ENCODE peak calls at places on chromosomes 11 and 22, in eight cellular contexts. I, W, A, P, U, M, V and C are unnamed samples. For H3K27me3, the result is how much of the 10 kb centered on the place peaks cover.

GRCh38 chr11:120883404-120884135 is 140.3 kb upstream of the TBCEL start:
- DNase-seq in I (no peak), W (no peak), A (no peak), P (no peak), U (peak), M (no peak), V (peak), C (no peak)

GRCh38 chr22:24325105-24325757 is 54.6 kb downstream of the SPECC1L start:
- DNase-seq in I (no peak), W (no peak), A (peak), P (peak), U (peak), M (peak), V (no peak), C (peak)

GRCh38 chr22:27299181-27300085 is 502.1 kb downstream of the MN1 start:
- DNase-seq in I (no peak), W (no peak), A (no peak), P (no peak), U (no peak), M (no peak), V (no peak), C (no peak)

GRCh38 chr11:7160814-7161489 is 72.2 kb downstream of the RBMXL2 start:
- DNase-seq in I (no peak), W (no peak), A (no peak), P (no peak), U (no peak), M (no peak), V (no peak), C (no peak)

GRCh38 chr11:27497284-27497866 is 9.2 kb downstream of the LIN7C start:
- DNase-seq in I (no peak), W (no peak), A (no peak), P (no peak), U (peak), M (no peak), V (no peak), C (no peak)

GRCh38 chr11:77031599-77031998 is 2.6 kb upstream of the B3GNT6 start:
- DNase-seq in I (no peak), W (peak), A (no peak), P (no peak), U (no peak), M (no peak), V (no peak), C (no peak)

GRCh38 chr11:79538775-79539174 is 97.9 kb upstream of the TENM4 start:
- DNase-seq in I (no peak), W (peak), A (no peak), P (no peak), U (no peak), M (no peak), V (no peak), C (no peak)

GRCh38 chr11:118921929-118922744 is 3.6 kb downstream of the BCL9L start:
- DNase-seq in I (peak), W (no peak), A (no peak), P (no peak), U (peak), M (peak), V (peak), C (no peak)

GRCh38 chr11:88411265-88411664 is 73.7 kb upstream of the CTSC start:
- DNase-seq in I (no peak), W (no peak), A (no peak), P (peak), U (peak), M (no peak), V (no peak), C (no peak)

GRCh38 chr11:68260484-68260883 is 11.3 kb downstream of the C11orf24 start:
- DNase-seq in I (no peak), W (no peak), A (no peak), P (no peak), U (no peak), M (no peak), V (no peak), C (no peak)

GRCh38 chr11:58919980-58920379 is 19.3 kb upstream of the GLYATL1 start:
- DNase-seq in I (no peak), W (no peak), A (no peak), P (no peak), U (no peak), M (no peak), V (no peak), C (no peak)

GRCh38 chr11:121575250-121575962 is 122.6 kb upstream of the SORL1-AS1 start:
- DNase-seq in I (peak), W (no peak), A (peak), P (peak), U (peak), M (peak), V (peak), C (no peak)

GRCh38 chr11:85779956-85780640 is 30.8 kb downstream of the SYTL2 start:
- DNase-seq in I (no peak), W (no peak), A (no peak), P (no peak), U (no peak), M (no peak), V (no peak), C (no peak)

GRCh38 chr11:111297696-111298095 is 650 bp upstream of the POU2AF3 start:
- DNase-seq in I (no peak), W (no peak), A (no peak), P (no peak), U (no peak), M (no peak), V (no peak), C (no peak)

GRCh38 chr11:76654310-76654851 is 16.2 kb downstream of the LRRC32 start:
- DNase-seq in I (no peak), W (no peak), A (no peak), P (peak), U (peak), M (no peak), V (peak), C (no peak)

GRCh38 chr11:107198490-107199007 is 180.3 kb upstream of the GUCY1A2 start:
- DNase-seq in I (no peak), W (no peak), A (no peak), P (no peak), U (no peak), M (no peak), V (no peak), C (no peak)

GRCh38 chr11:92415246-92415645 is 190.6 kb downstream of the FAT3 start:
- DNase-seq in I (no peak), W (no peak), A (no peak), P (no peak), U (peak), M (no peak), V (no peak), C (no peak)

GRCh38 chr22:44668190-44668885 is 33.7 kb upstream of the PRR5 start:
- DNase-seq in I (peak), W (no peak), A (no peak), P (no peak), U (no peak), M (peak), V (no peak), C (no peak)

GRCh38 chr22:19715286-19715939 is 1.1 kb downstream of the SEPTIN5 start:
- DNase-seq in I (peak), W (no peak), A (no peak), P (no peak), U (no peak), M (no peak), V (no peak), C (no peak)

GRCh38 chr22:19716041-19716828 is 1.9 kb downstream of the SEPTIN5 start:
- DNase-seq in I (peak), W (no peak), A (no peak), P (no peak), U (no peak), M (no peak), V (no peak), C (no peak)

GRCh38 chr22:19713228-19713627 is 1.1 kb upstream of the SEPTIN5 start:
- DNase-seq in I (peak), W (no peak), A (no peak), P (no peak), U (no peak), M (no peak), V (no peak), C (no peak)

GRCh38 chr22:19713650-19714319 is 518 bp upstream of the SEPTIN5 start:
- DNase-seq in I (peak), W (no peak), A (no peak), P (no peak), U (no peak), M (peak), V (no peak), C (no peak)

GRCh38 chr22:19714320-19715252 is at the start of gene SEPTIN5:
- DNase-seq in I (peak), W (no peak), A (no peak), P (no peak), U (no peak), M (no peak), V (no peak), C (no peak)
- H3K27me3 ChIP-seq in I (under half), W (half or more), A (under half), P (under half), U (under half), M (under half), V (under half), C (under half)

GRCh38 chr22:49394116-49394785 is 433.4 kb downstream of the BRD1 start:
- DNase-seq in I (no peak), W (no peak), A (no peak), P (no peak), U (no peak), M (no peak), V (no peak), C (no peak)
- TF ChIP-seq CTCF in I (no peak), W (no peak), A (no peak), P (no peak), U (no peak), M (peak), V (no peak), C (no peak)

DNA sequence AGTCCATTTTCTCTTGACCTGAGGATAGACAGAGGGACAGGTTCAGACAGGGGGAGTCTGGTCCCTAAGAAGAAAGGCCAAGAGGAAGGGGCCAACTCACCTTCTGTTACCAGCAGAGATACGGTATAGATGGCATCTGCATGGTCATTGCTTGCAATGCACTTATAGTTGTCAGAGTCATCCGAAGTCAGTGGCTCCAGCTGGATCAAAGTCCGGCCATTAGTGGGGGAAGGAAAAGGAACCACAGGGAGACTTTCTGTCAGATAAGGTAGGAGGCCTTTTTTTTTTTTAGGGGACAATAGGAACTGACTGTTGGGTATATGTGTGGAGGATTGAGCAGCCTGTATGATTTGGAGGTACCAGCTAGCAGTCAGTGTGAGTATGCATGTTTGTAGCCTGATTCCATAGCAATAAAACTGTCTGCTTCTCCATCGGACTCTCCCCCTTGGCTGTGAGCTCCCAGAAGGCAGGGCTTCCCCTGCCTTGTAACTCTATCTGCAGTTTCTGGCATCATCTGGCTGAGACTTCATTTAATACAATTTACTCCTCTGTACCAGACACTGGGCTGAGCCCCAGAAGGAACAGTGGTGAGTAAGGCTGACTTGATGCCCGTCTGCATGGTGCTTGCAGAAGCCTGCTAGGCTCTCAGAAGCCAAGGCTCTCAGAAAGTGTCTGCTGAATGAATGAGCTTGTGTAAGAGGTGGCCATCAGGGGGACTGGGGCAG is 5.7 kb downstream of the IGSF22 start:
- DNase-seq in I (no peak), W (no peak), A (no peak), P (no peak), U (no peak), M (no peak), V (no peak), C (no peak)
- H3K4me3 ChIP-seq in I (peak), W (peak), A (no peak), P (no peak), U (no peak), M (peak), V (peak), C (no peak)

GRCh38 chr11:13009476-13009920 is 382 bp downstream of the RASSF10 start:
- DNase-seq in I (no peak), W (no peak), A (no peak), P (no peak), U (no peak), M (no peak), V (no peak), C (no peak)
- H3K27me3 ChIP-seq in I (under half), W (half or more), A (under half), P (under half), U (half or more), M (half or more), V (half or more), C (under half)

GRCh38 chr11:66258473-66258893 is 10.0 kb upstream of the RAB1B start:
- DNase-seq in I (no peak), W (no peak), A (no peak), P (no peak), U (no peak), M (no peak), V (no peak), C (no peak)
- TF ChIP-seq CTCF in I (no peak), W (peak), A (no peak), P (no peak), U (no peak), M (no peak), V (no peak), C (no peak)

GRCh38 chr22:46738961-46739870 is 1.2 kb upstream of the CERK start:
- DNase-seq in I (no peak), W (no peak), A (peak), P (no peak), U (peak), M (peak), V (peak), C (peak)
- H3K4me3 ChIP-seq in I (peak), W (peak), A (peak), P (peak), U (peak), M (peak), V (peak), C (peak)

GRCh38 chr22:36611241-36611976 is 82.4 kb upstream of the EIF3D start:
- DNase-seq in I (no peak), W (no peak), A (no peak), P (no peak), U (no peak), M (no peak), V (no peak), C (no peak)

GRCh38 chr22:36612458-36612857 is 83.5 kb upstream of the EIF3D start:
- DNase-seq in I (no peak), W (no peak), A (no peak), P (peak), U (no peak), M (no peak), V (no peak), C (no peak)

GRCh38 chr22:36608987-36609386 is 80.0 kb upstream of the EIF3D start:
- DNase-seq in I (no peak), W (no peak), A (no peak), P (no peak), U (no peak), M (no peak), V (no peak), C (no peak)

GRCh38 chr22:36610567-36610966 is 81.6 kb upstream of the EIF3D start:
- DNase-seq in I (no peak), W (no peak), A (no peak), P (no peak), U (no peak), M (no peak), V (no peak), C (no peak)

DNA sequence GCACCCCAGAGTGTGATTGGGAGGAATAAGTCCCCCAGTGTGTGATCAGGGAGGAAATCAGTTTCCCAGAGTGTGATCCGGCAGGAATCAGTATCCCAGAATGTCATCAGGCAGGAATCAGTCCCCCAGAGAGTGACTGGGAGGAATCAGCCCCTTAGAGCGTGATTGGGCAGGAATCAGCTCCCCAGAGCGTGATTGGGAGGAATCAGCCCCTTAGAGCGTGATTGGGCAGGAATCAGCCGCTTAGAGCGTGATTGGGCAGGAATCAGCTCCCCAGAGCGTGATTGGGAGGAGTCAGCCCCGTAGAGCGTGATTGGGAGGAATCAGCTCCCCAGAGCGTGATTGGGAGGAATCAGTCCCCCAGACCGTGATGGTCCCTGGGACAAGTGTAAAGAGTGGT is 81.1 kb upstream of the EIF3D start:
- DNase-seq in I (no peak), W (no peak), A (no peak), P (no peak), U (no peak), M (no peak), V (no peak), C (no peak)
- H3K27me3 ChIP-seq in I (under half), W (half or more), A (under half), P (under half), U (under half), M (half or more), V (half or more), C (under half)

DNA sequence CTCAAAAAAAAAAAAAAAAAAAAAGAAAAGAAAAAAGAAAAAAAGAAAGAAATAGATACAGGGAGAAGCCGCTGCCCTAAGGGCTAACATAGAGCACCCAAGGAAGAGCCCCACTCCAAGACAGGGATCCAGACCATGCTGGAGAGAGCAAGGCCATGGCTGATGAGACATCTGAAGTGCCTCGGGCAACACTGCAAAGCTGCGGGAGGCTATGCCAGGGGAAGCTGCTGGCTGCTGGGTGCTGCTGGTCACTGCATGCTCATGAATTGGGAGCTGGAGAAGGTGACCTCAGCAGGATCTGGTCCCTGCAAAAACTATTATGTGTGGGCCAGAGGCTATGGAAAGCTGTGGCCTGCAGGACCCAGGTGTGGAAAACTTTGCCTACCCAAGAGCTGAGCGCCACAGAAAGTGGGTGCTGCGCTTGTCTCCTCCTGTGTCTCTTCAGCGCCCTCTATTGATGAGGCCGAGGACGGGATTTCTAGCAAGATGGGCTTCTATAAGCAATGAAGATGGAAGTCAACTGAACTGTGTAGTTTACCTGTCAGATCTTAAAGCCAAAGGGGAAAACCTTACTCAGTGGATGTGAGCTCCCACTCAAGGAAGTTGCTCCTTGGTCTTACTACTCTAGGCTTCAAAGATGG is 17.3 kb upstream of the SLC29A2 start:
- DNase-seq in I (peak), W (no peak), A (no peak), P (no peak), U (peak), M (peak), V (peak), C (no peak)
- TF ChIP-seq CTCF in I (peak), W (peak), A (peak), P (peak), U (peak), M (peak), V (peak), C (peak)

GRCh38 chr22:19168088-19168890 is 10.2 kb downstream of the SLC25A1 start:
- DNase-seq in I (no peak), W (no peak), A (no peak), P (no peak), U (no peak), M (no peak), V (no peak), C (no peak)

GRCh38 chr22:19166421-19166820 is 12.1 kb downstream of the SLC25A1 start:
- DNase-seq in I (no peak), W (no peak), A (no peak), P (no peak), U (no peak), M (no peak), V (no peak), C (no peak)

GRCh38 chr22:19169947-19170318 is 8.6 kb downstream of the SLC25A1 start:
- DNase-seq in I (peak), W (no peak), A (no peak), P (no peak), U (no peak), M (no peak), V (no peak), C (no peak)

GRCh38 chr22:19167106-19167869 is 11.2 kb downstream of the SLC25A1 start:
- DNase-seq in I (peak), W (no peak), A (no peak), P (no peak), U (no peak), M (no peak), V (no peak), C (no peak)

DNA sequence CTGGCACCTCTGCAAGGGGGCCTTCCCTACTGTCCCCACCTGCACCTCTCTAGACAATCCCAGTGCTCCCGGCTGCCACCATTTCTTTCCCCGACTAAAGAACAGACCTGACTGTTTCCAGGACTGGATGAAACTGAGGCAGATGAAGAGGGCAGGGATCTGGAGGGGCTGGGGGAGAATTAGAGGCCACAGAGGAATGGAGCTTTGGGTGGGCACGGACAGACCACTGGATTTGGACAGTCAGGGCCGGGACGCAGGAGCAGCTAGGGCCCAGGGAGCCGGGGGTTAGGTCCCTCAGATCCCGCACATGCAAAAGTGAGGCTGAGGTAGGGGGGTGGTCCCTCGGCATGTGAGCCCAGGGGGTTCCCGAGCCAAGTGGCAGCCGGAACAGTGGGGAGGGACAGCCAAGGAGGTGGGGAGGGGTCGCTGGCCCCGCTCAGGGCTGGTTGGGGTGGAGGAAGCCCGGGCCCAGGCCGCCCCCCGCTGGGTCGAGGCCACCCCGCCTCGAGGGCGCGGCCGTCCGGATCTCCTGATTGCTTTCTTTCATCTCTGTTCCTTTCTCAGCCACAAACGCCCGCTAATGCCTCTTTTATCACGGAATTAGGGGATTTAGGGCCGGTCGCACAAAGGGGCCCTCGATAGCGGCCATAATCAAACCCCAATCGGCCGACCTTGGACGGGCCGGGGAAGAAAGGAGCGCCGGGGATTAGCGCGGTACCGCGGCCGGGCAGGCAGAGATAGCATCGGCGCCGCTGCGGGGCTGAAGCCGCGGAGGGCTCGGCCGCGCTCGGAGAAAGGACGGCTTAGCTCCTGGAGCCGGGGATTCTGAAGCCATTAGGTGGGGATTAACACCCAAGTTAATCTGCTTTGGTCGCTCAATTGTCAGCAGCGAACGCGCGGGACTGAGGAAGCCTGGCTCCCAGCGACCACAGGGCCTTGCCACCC is 9.3 kb downstream of the SLC25A1 start:
- DNase-seq in I (no peak), W (no peak), A (no peak), P (no peak), U (no peak), M (peak), V (no peak), C (no peak)
- H3K4me3 ChIP-seq in I (peak), W (peak), A (no peak), P (peak), U (peak), M (peak), V (peak), C (peak)